ENCODE peak calls at places on chromosome 1, in seven cellular contexts. One of them, this sample, is unnamed.

GRCh38 chr1:41109316-41110263 is 88.1 kb upstream of the SLFNL1 start:
- DNase-seq in AML-193: peak
- DNase-seq in trophoblast cell: peak
- DNase-seq in NCI-H510A treated with DMSO at 0.1 percent for 48 hours: no peak
- DNase-seq in activated CD4-positive, CD25-positive, alpha-beta regulatory T cell: no peak
- DNase-seq in brain microvascular endothelial cell: peak
- DNase-seq in NCI-H524 treated with DMSO at 0.1 percent for 48 hours: no peak
- DNase-seq in this sample: peak

GRCh38 chr1:160046494-160047115 is 14.8 kb upstream of the PIGM start:
- DNase-seq in NCI-H510A treated with DMSO at 0.1 percent for 48 hours: no peak
- DNase-seq in NCI-H524 treated with DMSO at 0.1 percent for 48 hours: no peak
- DNase-seq in brain microvascular endothelial cell: peak
- DNase-seq in trophoblast cell: peak
- DNase-seq in activated CD4-positive, CD25-positive, alpha-beta regulatory T cell: no peak
- DNase-seq in AML-193: peak
- DNase-seq in this sample: peak

GRCh38 chr1:211420389-211420788 is 71.6 kb downstream of the RD3 start:
- DNase-seq in activated CD4-positive, CD25-positive, alpha-beta regulatory T cell: no peak
- DNase-seq in trophoblast cell: no peak
- DNase-seq in NCI-H510A treated with DMSO at 0.1 percent for 48 hours: no peak
- DNase-seq in NCI-H524 treated with DMSO at 0.1 percent for 48 hours: no peak
- DNase-seq in AML-193: no peak
- DNase-seq in brain microvascular endothelial cell: peak
- DNase-seq in this sample: no peak

GRCh38 chr1:208349679-208350330 is 105.6 kb upstream of the PLXNA2 start:
- DNase-seq in NCI-H524 treated with DMSO at 0.1 percent for 48 hours: peak
- DNase-seq in trophoblast cell: no peak
- DNase-seq in brain microvascular endothelial cell: no peak
- DNase-seq in AML-193: no peak
- DNase-seq in activated CD4-positive, CD25-positive, alpha-beta regulatory T cell: no peak
- DNase-seq in NCI-H510A treated with DMSO at 0.1 percent for 48 hours: no peak
- DNase-seq in this sample: no peak

GRCh38 chr1:60559371-60559770 is 485.8 kb upstream of the C1orf87 start:
- DNase-seq in NCI-H510A treated with DMSO at 0.1 percent for 48 hours: no peak
- DNase-seq in activated CD4-positive, CD25-positive, alpha-beta regulatory T cell: no peak
- DNase-seq in trophoblast cell: no peak
- DNase-seq in brain microvascular endothelial cell: no peak
- DNase-seq in NCI-H524 treated with DMSO at 0.1 percent for 48 hours: no peak
- DNase-seq in AML-193: no peak
- DNase-seq in this sample: no peak

GRCh38 chr1:209046935-209047334 is 536.6 kb upstream of the CAMK1G start:
- DNase-seq in activated CD4-positive, CD25-positive, alpha-beta regulatory T cell: no peak
- DNase-seq in AML-193: no peak
- DNase-seq in NCI-H510A treated with DMSO at 0.1 percent for 48 hours: no peak
- DNase-seq in brain microvascular endothelial cell: no peak
- DNase-seq in NCI-H524 treated with DMSO at 0.1 percent for 48 hours: no peak
- DNase-seq in trophoblast cell: no peak
- DNase-seq in this sample: no peak

GRCh38 chr1:5693595-5693994 is 298.6 kb downstream of the NPHP4 start:
- DNase-seq in trophoblast cell: no peak
- DNase-seq in activated CD4-positive, CD25-positive, alpha-beta regulatory T cell: no peak
- DNase-seq in AML-193: no peak
- DNase-seq in NCI-H524 treated with DMSO at 0.1 percent for 48 hours: no peak
- DNase-seq in NCI-H510A treated with DMSO at 0.1 percent for 48 hours: no peak
- DNase-seq in brain microvascular endothelial cell: no peak
- DNase-seq in this sample: no peak

GRCh38 chr1:96978431-96978830 is 256.8 kb downstream of the PTBP2 start:
- DNase-seq in AML-193: no peak
- DNase-seq in NCI-H510A treated with DMSO at 0.1 percent for 48 hours: no peak
- DNase-seq in brain microvascular endothelial cell: no peak
- DNase-seq in activated CD4-positive, CD25-positive, alpha-beta regulatory T cell: no peak
- DNase-seq in trophoblast cell: no peak
- DNase-seq in NCI-H524 treated with DMSO at 0.1 percent for 48 hours: no peak
- DNase-seq in this sample: no peak

GRCh38 chr1:13892671-13893325 is 192.8 kb downstream of the PRDM2 start:
- DNase-seq in AML-193: no peak
- DNase-seq in trophoblast cell: no peak
- DNase-seq in NCI-H510A treated with DMSO at 0.1 percent for 48 hours: peak
- DNase-seq in NCI-H524 treated with DMSO at 0.1 percent for 48 hours: no peak
- DNase-seq in activated CD4-positive, CD25-positive, alpha-beta regulatory T cell: no peak
- DNase-seq in brain microvascular endothelial cell: no peak
- DNase-seq in this sample: no peak

GRCh38 chr1:1230656-1231399 is 973 bp downstream of the SDF4 start:
- DNase-seq in trophoblast cell: peak
- DNase-seq in AML-193: peak
- DNase-seq in NCI-H524 treated with DMSO at 0.1 percent for 48 hours: no peak
- DNase-seq in NCI-H510A treated with DMSO at 0.1 percent for 48 hours: peak
- DNase-seq in brain microvascular endothelial cell: peak
- DNase-seq in activated CD4-positive, CD25-positive, alpha-beta regulatory T cell: no peak
- DNase-seq in this sample: peak

GRCh38 chr1:179230251-179230650 is 774 bp upstream of the ABL2 start:
- DNase-seq in NCI-H524 treated with DMSO at 0.1 percent for 48 hours: no peak
- DNase-seq in activated CD4-positive, CD25-positive, alpha-beta regulatory T cell: no peak
- DNase-seq in NCI-H510A treated with DMSO at 0.1 percent for 48 hours: peak
- DNase-seq in AML-193: no peak
- DNase-seq in trophoblast cell: no peak
- DNase-seq in brain microvascular endothelial cell: peak
- DNase-seq in this sample: no peak

GRCh38 chr1:205226868-205227583 is 720 bp upstream of the TMCC2 start:
- DNase-seq in activated CD4-positive, CD25-positive, alpha-beta regulatory T cell: no peak
- DNase-seq in NCI-H510A treated with DMSO at 0.1 percent for 48 hours: peak
- DNase-seq in AML-193: no peak
- DNase-seq in brain microvascular endothelial cell: peak
- DNase-seq in trophoblast cell: no peak
- DNase-seq in NCI-H524 treated with DMSO at 0.1 percent for 48 hours: no peak
- DNase-seq in this sample: no peak

GRCh38 chr1:215566556-215567490 is at the start of gene KCTD3:
- DNase-seq in activated CD4-positive, CD25-positive, alpha-beta regulatory T cell: no peak
- DNase-seq in NCI-H524 treated with DMSO at 0.1 percent for 48 hours: peak
- DNase-seq in NCI-H510A treated with DMSO at 0.1 percent for 48 hours: peak
- DNase-seq in AML-193: peak
- DNase-seq in brain microvascular endothelial cell: peak
- DNase-seq in trophoblast cell: peak
- DNase-seq in this sample: peak

GRCh38 chr1:2939041-2939552 is 82.2 kb upstream of the ACTRT2 start:
- DNase-seq in NCI-H510A treated with DMSO at 0.1 percent for 48 hours: no peak
- DNase-seq in brain microvascular endothelial cell: no peak
- DNase-seq in trophoblast cell: no peak
- DNase-seq in NCI-H524 treated with DMSO at 0.1 percent for 48 hours: no peak
- DNase-seq in AML-193: no peak
- DNase-seq in activated CD4-positive, CD25-positive, alpha-beta regulatory T cell: no peak
- DNase-seq in this sample: no peak

GRCh38 chr1:248739580-248740205 is 15.9 kb downstream of the LYPD8 start:
- DNase-seq in AML-193: no peak
- DNase-seq in activated CD4-positive, CD25-positive, alpha-beta regulatory T cell: no peak
- DNase-seq in brain microvascular endothelial cell: no peak
- DNase-seq in trophoblast cell: no peak
- DNase-seq in NCI-H510A treated with DMSO at 0.1 percent for 48 hours: no peak
- DNase-seq in NCI-H524 treated with DMSO at 0.1 percent for 48 hours: no peak
- DNase-seq in this sample: peak

GRCh38 chr1:64745986-64746940 is 1.4 kb downstream of the RAVER2 start:
- DNase-seq in brain microvascular endothelial cell: no peak
- DNase-seq in activated CD4-positive, CD25-positive, alpha-beta regulatory T cell: no peak
- DNase-seq in AML-193: peak
- DNase-seq in trophoblast cell: no peak
- DNase-seq in NCI-H510A treated with DMSO at 0.1 percent for 48 hours: peak
- DNase-seq in NCI-H524 treated with DMSO at 0.1 percent for 48 hours: no peak
- DNase-seq in this sample: peak

GRCh38 chr1:200364121-200364759 is 45.6 kb downstream of the ZNF281 start:
- DNase-seq in NCI-H524 treated with DMSO at 0.1 percent for 48 hours: no peak
- DNase-seq in AML-193: no peak
- DNase-seq in brain microvascular endothelial cell: no peak
- DNase-seq in activated CD4-positive, CD25-positive, alpha-beta regulatory T cell: no peak
- DNase-seq in trophoblast cell: no peak
- DNase-seq in NCI-H510A treated with DMSO at 0.1 percent for 48 hours: no peak
- DNase-seq in this sample: no peak

GRCh38 chr1:219427989-219428388 is 184.9 kb downstream of the ZC3H11B start:
- DNase-seq in AML-193: no peak
- DNase-seq in trophoblast cell: no peak
- DNase-seq in NCI-H510A treated with DMSO at 0.1 percent for 48 hours: no peak
- DNase-seq in NCI-H524 treated with DMSO at 0.1 percent for 48 hours: no peak
- DNase-seq in activated CD4-positive, CD25-positive, alpha-beta regulatory T cell: no peak
- DNase-seq in brain microvascular endothelial cell: no peak
- DNase-seq in this sample: no peak

GRCh38 chr1:9247894-9248293 is 13.3 kb downstream of the H6PD start:
- DNase-seq in AML-193: no peak
- DNase-seq in NCI-H524 treated with DMSO at 0.1 percent for 48 hours: no peak
- DNase-seq in trophoblast cell: no peak
- DNase-seq in brain microvascular endothelial cell: no peak
- DNase-seq in NCI-H510A treated with DMSO at 0.1 percent for 48 hours: no peak
- DNase-seq in activated CD4-positive, CD25-positive, alpha-beta regulatory T cell: no peak
- DNase-seq in this sample: no peak

GRCh38 chr1:41861509-41862410 is 57.0 kb downstream of the HIVEP3 start:
- DNase-seq in brain microvascular endothelial cell: no peak
- DNase-seq in trophoblast cell: peak
- DNase-seq in AML-193: no peak
- DNase-seq in activated CD4-positive, CD25-positive, alpha-beta regulatory T cell: no peak
- DNase-seq in NCI-H524 treated with DMSO at 0.1 percent for 48 hours: no peak
- DNase-seq in NCI-H510A treated with DMSO at 0.1 percent for 48 hours: peak
- DNase-seq in this sample: peak

GRCh38 chr1:155645648-155646047 is 35.6 kb downstream of the MSTO1 start:
- DNase-seq in AML-193: no peak
- DNase-seq in trophoblast cell: no peak
- DNase-seq in NCI-H510A treated with DMSO at 0.1 percent for 48 hours: no peak
- DNase-seq in NCI-H524 treated with DMSO at 0.1 percent for 48 hours: no peak
- DNase-seq in activated CD4-positive, CD25-positive, alpha-beta regulatory T cell: no peak
- DNase-seq in brain microvascular endothelial cell: no peak
- DNase-seq in this sample: no peak

GRCh38 chr1:50308883-50309282 is 114.4 kb downstream of the DMRTA2 start:
- DNase-seq in trophoblast cell: peak
- DNase-seq in NCI-H524 treated with DMSO at 0.1 percent for 48 hours: no peak
- DNase-seq in NCI-H510A treated with DMSO at 0.1 percent for 48 hours: no peak
- DNase-seq in activated CD4-positive, CD25-positive, alpha-beta regulatory T cell: no peak
- DNase-seq in AML-193: no peak
- DNase-seq in brain microvascular endothelial cell: peak
- DNase-seq in this sample: peak

GRCh38 chr1:183757061-183757460 is 47.9 kb upstream of the RGL1 start:
- DNase-seq in AML-193: no peak
- DNase-seq in brain microvascular endothelial cell: peak
- DNase-seq in activated CD4-positive, CD25-positive, alpha-beta regulatory T cell: no peak
- DNase-seq in NCI-H510A treated with DMSO at 0.1 percent for 48 hours: no peak
- DNase-seq in trophoblast cell: peak
- DNase-seq in NCI-H524 treated with DMSO at 0.1 percent for 48 hours: no peak
- DNase-seq in this sample: no peak